ENCODE peak calls at places on chromosomes 2 and 18, in four cellular contexts. One of them, this sample, is unnamed.
A peak's percentile ranks its signal among the peaks of the same experiment; 100 is the strongest.

GRCh38 chr2:224884188-224884587 is 158.1 kb downstream of the DOCK10 start:
- DNase-seq in fibroblast of lung: peak; percentile 46
- DNase-seq in nephron progenitor cell: no peak
- DNase-seq in tibial nerve: peak; percentile 32
- DNase-seq in this sample: no peak

GRCh38 chr2:32712870-32713269 is 85.0 kb downstream of the TTC27 start:
- DNase-seq in fibroblast of lung: peak; percentile 75
- DNase-seq in nephron progenitor cell: no peak
- DNase-seq in tibial nerve: no peak
- DNase-seq in this sample: no peak

GRCh38 chr18:26863921-26864497 is 1.5 kb downstream of the AQP4 start:
- DNase-seq in tibial nerve: no peak
- DNase-seq in fibroblast of lung: no peak
- DNase-seq in nephron progenitor cell: no peak
- DNase-seq in this sample: no peak

GRCh38 chr2:107529146-107529545 is 297.5 kb upstream of the RGPD4 start:
- DNase-seq in nephron progenitor cell: peak; percentile 17
- DNase-seq in fibroblast of lung: no peak
- DNase-seq in tibial nerve: no peak
- DNase-seq in this sample: no peak

GRCh38 chr2:102103992-102104871 is 38.3 kb upstream of the IL1R1 start:
- DNase-seq in fibroblast of lung: peak; percentile 91
- DNase-seq in tibial nerve: peak; percentile 66
- DNase-seq in nephron progenitor cell: no peak
- DNase-seq in this sample: peak; percentile 83

GRCh38 chr2:102397167-102397566 is 25.8 kb upstream of the IL18RAP start:
- DNase-seq in nephron progenitor cell: no peak
- DNase-seq in tibial nerve: no peak
- DNase-seq in fibroblast of lung: no peak
- DNase-seq in this sample: no peak

GRCh38 chr2:109438773-109439191 is 175.0 kb downstream of the SEPTIN10 start:
- DNase-seq in nephron progenitor cell: no peak
- DNase-seq in fibroblast of lung: peak; percentile 82
- DNase-seq in tibial nerve: no peak
- DNase-seq in this sample: peak; percentile 85

GRCh38 chr2:219229375-219230200 is at the start of the genes ANKZF1 and ATG9A:
- DNase-seq in tibial nerve: peak; percentile 97
- DNase-seq in fibroblast of lung: peak; percentile 99
- DNase-seq in nephron progenitor cell: peak; percentile 97
- DNase-seq in this sample: peak; percentile 95

GRCh38 chr2:203535784-203536590 is 886 bp upstream of the RAPH1 start:
- DNase-seq in tibial nerve: no peak
- DNase-seq in nephron progenitor cell: no peak
- DNase-seq in fibroblast of lung: peak; percentile 73
- DNase-seq in this sample: no peak

GRCh38 chr18:77376043-77376732 is 126.5 kb downstream of the GALR1 start:
- DNase-seq in tibial nerve: no peak
- DNase-seq in fibroblast of lung: peak; percentile 8
- DNase-seq in nephron progenitor cell: no peak
- DNase-seq in this sample: no peak

GRCh38 chr2:70560452-70560851 is 6.8 kb upstream of the TGFA start:
- DNase-seq in fibroblast of lung: no peak
- DNase-seq in tibial nerve: no peak
- DNase-seq in nephron progenitor cell: no peak
- DNase-seq in this sample: no peak

GRCh38 chr2:108323619-108324018 is 34.9 kb downstream of the SULT1C2 start:
- DNase-seq in tibial nerve: no peak
- DNase-seq in nephron progenitor cell: no peak
- DNase-seq in fibroblast of lung: peak; percentile 53
- DNase-seq in this sample: no peak

GRCh38 chr2:20666364-20667150 is at the start of gene GDF7:
- DNase-seq in nephron progenitor cell: peak; percentile 53
- DNase-seq in fibroblast of lung: no peak
- DNase-seq in tibial nerve: no peak
- DNase-seq in this sample: no peak

GRCh38 chr2:18526429-18526828 is 34.0 kb downstream of the RDH14 start:
- DNase-seq in nephron progenitor cell: no peak
- DNase-seq in fibroblast of lung: no peak
- DNase-seq in tibial nerve: no peak
- DNase-seq in this sample: no peak

GRCh38 chr2:80014637-80015036 is 289.9 kb downstream of the LRRTM1 start:
- DNase-seq in tibial nerve: no peak
- DNase-seq in fibroblast of lung: peak; percentile 13
- DNase-seq in nephron progenitor cell: no peak
- DNase-seq in this sample: no peak